ENCODE peak calls at places on chromosome 17, in five cellular contexts. One of them, this sample, is unnamed.

GRCh38 chr17:6508519-6509294 is 47.6 kb downstream of the PITPNM3 start:
- DNase-seq in HCT116: no peak
- DNase-seq in ELR: no peak
- DNase-seq in NCI-H510A: no peak
- DNase-seq in M059J: no peak
- DNase-seq in this sample: no peak

GRCh38 chr17:30477758-30478115 is 529 bp downstream of the GOSR1 start:
- DNase-seq in HCT116: no peak
- DNase-seq in ELR: peak
- DNase-seq in NCI-H510A: no peak
- DNase-seq in M059J: peak
- DNase-seq in this sample: no peak

GRCh38 chr17:80141463-80142165 is 5.3 kb downstream of the EIF4A3 start:
- DNase-seq in HCT116: no peak
- DNase-seq in ELR: no peak
- DNase-seq in NCI-H510A: no peak
- DNase-seq in M059J: no peak
- DNase-seq in this sample: no peak

GRCh38 chr17:2899911-2900310 is 103.7 kb downstream of the RAP1GAP2 start:
- DNase-seq in HCT116: no peak
- DNase-seq in ELR: no peak
- DNase-seq in NCI-H510A: peak
- DNase-seq in M059J: no peak
- DNase-seq in this sample: no peak

GRCh38 chr17:32398946-32399345 is 45.4 kb upstream of the PSMD11 start:
- DNase-seq in HCT116: no peak
- DNase-seq in ELR: no peak
- DNase-seq in NCI-H510A: no peak
- DNase-seq in M059J: no peak
- DNase-seq in this sample: no peak

GRCh38 chr17:79204261-79204660 is 129.6 kb downstream of the ENGASE start:
- DNase-seq in HCT116: no peak
- DNase-seq in ELR: no peak
- DNase-seq in NCI-H510A: no peak
- DNase-seq in M059J: no peak
- DNase-seq in this sample: no peak

GRCh38 chr17:58569216-58569615 is 54.8 kb upstream of the MTMR4 start:
- DNase-seq in HCT116: no peak
- DNase-seq in ELR: no peak
- DNase-seq in NCI-H510A: no peak
- DNase-seq in M059J: no peak
- DNase-seq in this sample: no peak

GRCh38 chr17:7940034-7940433 is 8.0 kb downstream of the CNTROB start:
- DNase-seq in HCT116: no peak
- DNase-seq in ELR: no peak
- DNase-seq in NCI-H510A: no peak
- DNase-seq in M059J: no peak
- DNase-seq in this sample: no peak

GRCh38 chr17:3531266-3532101 is 26.1 kb downstream of the TRPV3 start:
- DNase-seq in HCT116: no peak
- DNase-seq in ELR: no peak
- DNase-seq in NCI-H510A: no peak
- DNase-seq in M059J: peak
- DNase-seq in this sample: no peak

GRCh38 chr17:73007447-73007846 is 85.0 kb downstream of the SLC39A11 start:
- DNase-seq in HCT116: no peak
- DNase-seq in ELR: no peak
- DNase-seq in NCI-H510A: no peak
- DNase-seq in M059J: no peak
- DNase-seq in this sample: no peak

GRCh38 chr17:71921726-71922320 is 199.0 kb upstream of the SOX9 start:
- DNase-seq in HCT116: no peak
- DNase-seq in ELR: peak
- DNase-seq in NCI-H510A: no peak
- DNase-seq in M059J: peak
- DNase-seq in this sample: peak

GRCh38 chr17:20066253-20066652 is 57.1 kb downstream of the SPECC1 start:
- DNase-seq in HCT116: no peak
- DNase-seq in ELR: peak
- DNase-seq in NCI-H510A: no peak
- DNase-seq in M059J: peak
- DNase-seq in this sample: no peak

GRCh38 chr17:40936976-40937375 is 470 bp downstream of the KRT23 start:
- DNase-seq in HCT116: no peak
- DNase-seq in ELR: no peak
- DNase-seq in NCI-H510A: no peak
- DNase-seq in M059J: no peak
- DNase-seq in this sample: no peak

GRCh38 chr17:66025551-66025950 is 166.4 kb downstream of the CEP112 start:
- DNase-seq in HCT116: no peak
- DNase-seq in ELR: no peak
- DNase-seq in NCI-H510A: no peak
- DNase-seq in M059J: no peak
- DNase-seq in this sample: no peak

GRCh38 chr17:1159781-1160180 is 20.0 kb downstream of the ABR start:
- DNase-seq in HCT116: no peak
- DNase-seq in ELR: no peak
- DNase-seq in NCI-H510A: no peak
- DNase-seq in M059J: no peak
- DNase-seq in this sample: no peak

GRCh38 chr17:2081564-2081963 is 26.7 kb downstream of the HIC1 start:
- DNase-seq in HCT116: no peak
- DNase-seq in ELR: peak
- DNase-seq in NCI-H510A: no peak
- DNase-seq in M059J: peak
- DNase-seq in this sample: no peak

GRCh38 chr17:20613248-20613647 is 33.7 kb downstream of the CDRT15L2 start:
- DNase-seq in HCT116: no peak
- DNase-seq in ELR: no peak
- DNase-seq in NCI-H510A: no peak
- DNase-seq in M059J: no peak
- DNase-seq in this sample: no peak

GRCh38 chr17:80221401-80221800 is 1.2 kb downstream of the SLC26A11 start:
- DNase-seq in HCT116: no peak
- DNase-seq in ELR: no peak
- DNase-seq in NCI-H510A: no peak
- DNase-seq in M059J: no peak
- DNase-seq in this sample: no peak

This sample was measured in DMS153.